ENCODE peak calls at places on chromosomes 16 and 17, in nine cellular contexts. L is GM23248, A is hepatocyte, J is PC-3, Q is GM23338, O is HCT116, S is SK-N-SH, H is MM.1S, R is neural progenitor cell. P is an unnamed sample.

GRCh38 chr17:57097832-57098421 is 12.9 kb downstream of the AKAP1 start:
- DNase-seq in L (peak; percentile 68), A (no peak), J (peak; percentile 73), Q (no peak), O (no peak), S (peak; percentile 77), H (no peak), R (no peak), P (no peak)

GRCh38 chr17:66549731-66550207 is 247.4 kb downstream of the PRKCA start:
- DNase-seq in L (peak; percentile 72), A (no peak), J (peak; percentile 88), Q (peak; percentile 89), O (peak; percentile 44), S (no peak), H (no peak), R (no peak), P (no peak)

GRCh38 chr16:64736887-64737286 is 385.0 kb downstream of the CDH11 start:
- DNase-seq in L (no peak), A (no peak), J (no peak), Q (no peak), O (no peak), S (no peak), H (no peak), R (no peak), P (no peak)

GRCh38 chr17:8386841-8387240 is 3.8 kb upstream of the RPL26 start:
- DNase-seq in L (no peak), A (no peak), J (no peak), Q (no peak), O (no peak), S (no peak), H (no peak), R (no peak), P (no peak)

GRCh38 chr16:47037746-47038458 is 64.4 kb upstream of the DNAJA2 start:
- DNase-seq in L (peak; percentile 90), A (peak; percentile 91), J (peak; percentile 75), Q (peak; percentile 88), O (peak; percentile 49), S (peak; percentile 98), H (peak; percentile 81), R (peak; percentile 88), P (peak; percentile 88)

GRCh38 chr17:17663160-17664072 is 17.8 kb upstream of the RAI1 start:
- DNase-seq in L (peak; percentile 98), A (peak; percentile 92), J (peak; percentile 80), Q (peak; percentile 90), O (peak; percentile 84), S (peak; percentile 92), H (no peak), R (peak; percentile 87), P (peak; percentile 39)

GRCh38 chr17:36934144-36934758 is 3.0 kb upstream of the LHX1 start:
- DNase-seq in L (no peak), A (no peak), J (no peak), Q (peak; percentile 71), O (no peak), S (peak; percentile 68), H (no peak), R (peak; percentile 60), P (no peak)

GRCh38 chr17:18225562-18226283 is at the start of gene LLGL1:
- DNase-seq in L (no peak), A (no peak), J (no peak), Q (no peak), O (no peak), S (peak; percentile 87), H (no peak), R (no peak), P (no peak)

GRCh38 chr16:52383640-52384292 is 163.2 kb downstream of the TOX3 start:
- DNase-seq in L (no peak), A (no peak), J (no peak), Q (no peak), O (no peak), S (no peak), H (no peak), R (no peak), P (no peak)

GRCh38 chr16:30032083-30032819 is 1.2 kb upstream of the TLCD3B start:
- DNase-seq in L (peak; percentile 65), A (peak; percentile 71), J (peak; percentile 74), Q (peak; percentile 94), O (peak; percentile 58), S (peak; percentile 83), H (peak; percentile 69), R (peak; percentile 83), P (peak; percentile 80)

GRCh38 chr17:64402469-64402868 is 11.8 kb upstream of the PECAM1 start:
- DNase-seq in L (no peak), A (no peak), J (no peak), Q (no peak), O (no peak), S (no peak), H (no peak), R (no peak), P (no peak)

GRCh38 chr16:85809645-85810044 is 10.2 kb downstream of the COX4I1 start:
- DNase-seq in L (no peak), A (no peak), J (no peak), Q (no peak), O (no peak), S (no peak), H (no peak), R (no peak), P (no peak)

GRCh38 chr16:60204221-60204620 is 1470.1 kb upstream of the GOT2 start:
- DNase-seq in L (peak; percentile 5), A (no peak), J (no peak), Q (no peak), O (no peak), S (no peak), H (no peak), R (no peak), P (no peak)

GRCh38 chr17:82756166-82756565 is 4.3 kb downstream of the TBCD start:
- DNase-seq in L (no peak), A (no peak), J (no peak), Q (no peak), O (no peak), S (no peak), H (no peak), R (no peak), P (no peak)

GRCh38 chr16:66486773-66487579 is 59.9 kb downstream of the BEAN1 start:
- DNase-seq in L (peak; percentile 88), A (peak; percentile 61), J (peak; percentile 44), Q (no peak), O (no peak), S (peak; percentile 48), H (no peak), R (no peak), P (no peak)

GRCh38 chr17:64097196-64097936 is 32.6 kb downstream of the ERN1 start:
- DNase-seq in L (peak; percentile 69), A (no peak), J (peak; percentile 70), Q (no peak), O (no peak), S (no peak), H (no peak), R (no peak), P (no peak)

GRCh38 chr17:4551796-4552525 is 3.2 kb downstream of the MYBBP1A start:
- DNase-seq in L (no peak), A (no peak), J (no peak), Q (no peak), O (no peak), S (no peak), H (no peak), R (no peak), P (no peak)

GRCh38 chr16:73265124-73265838 is 217.4 kb upstream of the ZFHX3 start:
- DNase-seq in L (no peak), A (no peak), J (no peak), Q (peak; percentile 30), O (no peak), S (no peak), H (no peak), R (no peak), P (no peak)

GRCh38 chr16:4694664-4695451 is 1.5 kb downstream of the NUDT16L1 start:
- DNase-seq in L (peak; percentile 44), A (no peak), J (no peak), Q (no peak), O (no peak), S (peak; percentile 58), H (no peak), R (no peak), P (no peak)

GRCh38 chr17:1074886-1075665 is 78.1 kb downstream of the TIMM22 start:
- DNase-seq in L (no peak), A (no peak), J (no peak), Q (no peak), O (no peak), S (no peak), H (peak; percentile 76), R (no peak), P (no peak)

GRCh38 chr16:54342001-54342776 is 55.6 kb upstream of the IRX3 start:
- DNase-seq in L (peak; percentile 50), A (peak; percentile 16), J (no peak), Q (no peak), O (no peak), S (no peak), H (no peak), R (no peak), P (no peak)

GRCh38 chr17:74690409-74690825 is 22.3 kb downstream of the CD300LF start:
- DNase-seq in L (no peak), A (peak; percentile 36), J (no peak), Q (no peak), O (no peak), S (no peak), H (no peak), R (no peak), P (peak; percentile 13)

GRCh38 chr16:67561824-67562525 is 351 bp upstream of the CTCF start:
- DNase-seq in L (peak; percentile 99), A (peak; percentile 98), J (peak; percentile 93), Q (peak; percentile 97), O (peak; percentile 92), S (peak; percentile 98), H (peak; percentile 98), R (peak; percentile 98), P (peak; percentile 98)
- H3K4me1 ChIP-seq in L (peaks cover 16% of the 10 kb centered on the region), A (peaks cover 16% of the 10 kb centered on the region), J (peaks cover 17% of the 10 kb centered on the region), Q (peaks cover 16% of the 10 kb centered on the region), O (peaks cover 26% of the 10 kb centered on the region), S (no peaks in the 10 kb centered on the region), H (peaks cover 21% of the 10 kb centered on the region), R (peaks cover 13% of the 10 kb centered on the region), P (peaks cover 65% of the 10 kb centered on the region)

GRCh38 chr16:57565461-57565860 is 23.0 kb downstream of the ADGRG5 start:
- DNase-seq in L (no peak), A (no peak), J (no peak), Q (no peak), O (no peak), S (no peak), H (no peak), R (no peak), P (no peak)
- TF ChIP-seq EZH2phosphoT487 in L (no peak), A (no peak), J (no peak), Q (no peak), O (no peak), S (no peak), H (no peak), R (no peak), P (no peak)

DNA sequence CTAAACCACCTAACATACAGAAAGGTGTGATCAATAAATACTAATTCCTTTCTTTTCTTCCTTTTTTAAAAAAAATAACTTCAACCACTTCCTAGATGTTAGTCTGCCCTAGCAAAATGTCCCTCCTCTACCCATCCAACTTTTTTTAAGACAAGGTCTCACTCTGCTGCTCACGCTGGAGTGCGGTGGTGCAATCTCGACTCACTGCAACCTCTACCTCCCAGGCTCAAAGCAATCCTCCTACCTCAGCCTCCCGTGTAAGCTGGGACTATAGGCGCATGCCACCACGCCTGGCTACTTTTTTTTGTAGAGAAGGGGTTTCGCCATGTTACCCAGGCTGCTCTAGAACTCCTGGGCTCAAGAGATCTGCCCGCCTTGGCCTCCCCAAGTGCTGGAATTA is 33.1 kb downstream of the KANSL1 start:
- DNase-seq in L (no peak), A (no peak), J (no peak), Q (no peak), O (no peak), S (no peak), H (no peak), R (no peak), P (no peak)
- H3K4me1 ChIP-seq in L (peaks cover 49% of the 10 kb centered on the region), A (peaks cover 29% of the 10 kb centered on the region), J (peaks cover 4% of the 10 kb centered on the region), Q (peaks cover 79% of the 10 kb centered on the region), O (peaks cover 7% of the 10 kb centered on the region), S (peaks cover 15% of the 10 kb centered on the region), H (no peaks in the 10 kb centered on the region), R (peaks cover 13% of the 10 kb centered on the region), P (peaks cover 81% of the 10 kb centered on the region)

GRCh38 chr17:19304209-19304608 is 58.3 kb downstream of the B9D1 start:
- DNase-seq in L (peak; percentile 64), A (peak; percentile 55), J (peak; percentile 19), Q (no peak), O (no peak), S (no peak), H (peak; percentile 27), R (no peak), P (peak; percentile 29)
- TF ChIP-seq EZH2phosphoT487 in L (no peak), A (no peak), J (no peak), Q (no peak), O (no peak), S (no peak), H (no peak), R (no peak), P (no peak)